ENCODE peak calls at places on chromosomes 3 and 15, in four cellular contexts. Y is GM12878, O is sigmoid colon, L is transverse colon. F is an unnamed sample. For H3K4me1, the result is how much of the 10 kb centered on the place peaks cover.

GRCh38 chr3:58998476-58999117 is 51.2 kb downstream of the CFAP20DC start:
- DNase-seq in L (no peak), O (no peak), Y (no peak), F (no peak)

GRCh38 chr15:78347586-78348543 is 7.7 kb downstream of the CRABP1 start:
- DNase-seq in Y (no peak), O (no peak), L (no peak), F (no peak)

GRCh38 chr15:68227806-68228142 is 1.8 kb downstream of the CLN6 start:
- DNase-seq in L (no peak), Y (no peak), O (no peak), F (peak)

GRCh38 chr15:100901702-100902435 is 17.3 kb upstream of the LRRK1 start:
- DNase-seq in Y (no peak), O (peak), L (no peak), F (no peak)

GRCh38 chr3:134078169-134078821 is 48.6 kb upstream of the SLCO2A1 start:
- DNase-seq in Y (no peak), O (no peak), L (no peak), F (peak)

GRCh38 chr3:162196964-162197363 is 700.4 kb downstream of the OTOL1 start:
- DNase-seq in L (no peak), O (no peak), Y (no peak), F (no peak)

GRCh38 chr3:48467473-48468267 is 21.1 kb downstream of the ATRIP start:
- DNase-seq in Y (no peak), L (no peak), O (no peak), F (no peak)

GRCh38 chr15:38530113-38530512 is 34.5 kb downstream of the RASGRP1 start:
- DNase-seq in O (no peak), L (no peak), Y (peak), F (no peak)

GRCh38 chr3:146746190-146746589 is 141.0 kb upstream of the PLSCR5 start:
- DNase-seq in Y (no peak), L (no peak), O (no peak), F (no peak)

GRCh38 chr3:79086514-79086913 is 681.3 kb downstream of the ROBO1 start:
- DNase-seq in Y (no peak), O (peak), L (peak), F (no peak)

GRCh38 chr3:133896002-133896761 is 500 bp upstream of the RAB6B start:
- DNase-seq in L (no peak), O (no peak), Y (no peak), F (peak)

GRCh38 chr3:159486580-159486979 is 502.1 kb upstream of the IL12A start:
- DNase-seq in O (no peak), Y (no peak), L (no peak), F (no peak)

GRCh38 chr3:47250309-47251060 is 32.1 kb downstream of the KIF9 start:
- DNase-seq in L (peak), O (no peak), Y (no peak), F (no peak)

GRCh38 chr3:76044601-76045600 is 259.6 kb upstream of the ZNF717 start:
- DNase-seq in Y (no peak), O (no peak), L (no peak), F (no peak)

GRCh38 chr3:25604107-25604805 is 60.5 kb downstream of the TOP2B start:
- DNase-seq in O (no peak), Y (no peak), L (no peak), F (no peak)
- TF ChIP-seq EP300 in O (no peak), Y (no peak), L (no peak), F (no peak)

DNA sequence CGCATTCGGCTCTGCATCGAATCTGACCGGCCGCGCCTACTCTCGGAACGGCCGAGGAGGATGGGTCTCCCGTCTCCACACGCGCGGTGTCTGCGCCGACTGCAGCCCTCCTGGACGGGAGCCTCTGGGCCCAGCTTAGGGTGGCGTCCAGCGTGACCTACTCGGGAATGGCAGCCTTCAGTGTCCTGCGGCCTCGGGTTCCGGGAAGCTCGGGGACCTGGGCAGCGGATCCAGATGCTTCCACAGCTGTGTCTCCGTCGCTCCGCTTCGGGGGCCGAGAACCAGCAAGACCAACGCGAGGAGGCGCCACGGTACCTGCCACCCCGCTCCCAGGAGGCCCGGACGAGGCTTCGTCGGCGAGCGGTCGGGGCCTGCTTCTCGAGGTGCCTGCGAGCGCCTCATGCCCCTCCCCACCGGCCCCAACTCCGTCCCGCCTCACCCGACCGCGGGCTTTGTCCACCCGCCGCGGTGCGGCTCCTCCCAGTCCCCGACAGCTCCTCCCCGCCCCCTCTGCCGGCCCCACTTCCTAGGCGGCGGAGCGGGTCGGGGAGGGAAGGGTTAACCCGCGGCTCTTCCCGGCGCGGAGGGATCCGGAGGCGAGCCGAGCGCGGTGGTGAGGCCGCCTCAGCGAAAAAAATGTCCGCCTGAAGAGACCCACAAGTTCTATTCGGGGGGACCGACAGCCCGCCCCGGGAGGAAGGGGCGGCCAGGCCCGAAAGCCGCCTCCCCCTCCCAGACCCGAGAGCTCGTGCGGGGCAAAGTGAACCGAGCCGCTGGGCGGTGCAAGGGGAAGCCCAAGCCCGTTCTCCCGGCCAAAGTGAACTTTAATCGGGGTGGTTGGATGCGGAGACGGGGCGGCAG is at the start of gene TCF12:
- DNase-seq in O (peak), L (peak), Y (peak), F (peak)
- H3K4me1 ChIP-seq in O (under half), L (under half), Y (under half), F (half or more)

GRCh38 chr3:120410541-120410940 is 40.3 kb downstream of the FSTL1 start:
- DNase-seq in Y (no peak), L (no peak), O (no peak), F (no peak)

GRCh38 chr3:120402257-120402656 is 48.5 kb downstream of the FSTL1 start:
- DNase-seq in O (no peak), L (no peak), Y (no peak), F (no peak)

GRCh38 chr3:120399372-120399771 is 50.2 kb upstream of the LRRC58 start:
- DNase-seq in L (no peak), Y (peak), O (no peak), F (no peak)

GRCh38 chr3:120404876-120405275 is 45.9 kb downstream of the FSTL1 start:
- DNase-seq in Y (no peak), O (no peak), L (no peak), F (no peak)
- H3K27ac ChIP-seq in Y (no peak), O (no peak), L (no peak), F (no peak)

DNA sequence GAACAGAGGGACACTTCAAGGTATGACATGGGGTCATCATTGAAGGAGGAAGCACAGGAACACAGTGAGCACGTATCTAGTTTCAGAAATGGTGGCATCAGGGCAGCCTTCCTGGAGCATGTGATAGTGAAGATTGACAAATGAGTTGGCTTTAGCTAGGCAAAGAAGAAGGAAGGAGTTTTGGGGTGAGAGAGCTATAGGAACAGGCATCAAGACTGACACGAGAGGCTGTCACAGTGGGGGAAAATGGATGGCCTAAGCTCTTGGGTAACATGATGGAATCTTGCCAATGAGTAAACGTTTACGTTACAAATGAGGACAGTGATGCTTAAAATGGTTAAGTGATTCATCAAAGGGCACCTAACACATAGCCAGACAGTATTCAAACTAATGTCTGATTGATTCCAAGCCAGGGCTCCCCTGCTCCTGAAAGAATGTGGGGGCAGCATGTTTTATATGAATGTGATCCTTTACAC is 23.1 kb upstream of the GPR171 start:
- DNase-seq in Y (no peak), O (no peak), L (no peak), F (no peak)
- TF ChIP-seq EP300 in Y (no peak), O (no peak), L (no peak), F (no peak)

GRCh38 chr3:60585918-60586317 is 665.3 kb downstream of the FHIT start:
- DNase-seq in Y (no peak), O (no peak), L (no peak), F (no peak)
- H3K4me1 ChIP-seq in Y (under half), O (under half), L (under half), F (under half)

GRCh38 chr3:42020681-42021307 is 58.9 kb upstream of the ULK4 start:
- DNase-seq in Y (no peak), L (no peak), O (no peak), F (no peak)

GRCh38 chr3:42024578-42025387 is 62.9 kb upstream of the ULK4 start:
- DNase-seq in O (no peak), L (no peak), Y (no peak), F (no peak)

GRCh38 chr3:42022355-42022754 is 60.5 kb upstream of the ULK4 start:
- DNase-seq in O (no peak), L (no peak), Y (no peak), F (no peak)

GRCh38 chr3:42025388-42026138 is 63.7 kb upstream of the ULK4 start:
- DNase-seq in O (peak), L (peak), Y (no peak), F (peak)

DNA sequence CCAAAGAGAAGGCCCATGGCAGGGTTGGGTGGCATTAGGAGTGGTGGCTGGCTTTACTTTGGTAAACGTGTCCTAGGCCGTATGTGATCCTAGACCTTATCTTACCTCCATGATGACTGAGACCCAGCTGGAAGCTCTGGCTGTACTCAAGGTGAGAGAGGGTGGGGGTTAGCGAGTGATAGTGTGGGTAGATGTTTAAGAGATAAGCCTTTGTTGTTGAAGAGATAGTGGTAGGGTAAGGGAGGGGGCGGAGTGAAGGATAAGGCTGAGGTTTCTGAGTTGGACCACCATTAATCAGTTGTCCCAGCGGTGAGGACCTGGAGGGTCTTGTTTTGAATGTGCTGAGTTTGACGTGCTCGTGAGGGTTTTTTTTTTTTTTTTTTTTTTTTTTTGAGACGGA is 61.5 kb upstream of the ULK4 start:
- DNase-seq in O (no peak), L (no peak), Y (no peak), F (no peak)
- H3K27ac ChIP-seq in O (peak), L (no peak), Y (no peak), F (peak)

DNA sequence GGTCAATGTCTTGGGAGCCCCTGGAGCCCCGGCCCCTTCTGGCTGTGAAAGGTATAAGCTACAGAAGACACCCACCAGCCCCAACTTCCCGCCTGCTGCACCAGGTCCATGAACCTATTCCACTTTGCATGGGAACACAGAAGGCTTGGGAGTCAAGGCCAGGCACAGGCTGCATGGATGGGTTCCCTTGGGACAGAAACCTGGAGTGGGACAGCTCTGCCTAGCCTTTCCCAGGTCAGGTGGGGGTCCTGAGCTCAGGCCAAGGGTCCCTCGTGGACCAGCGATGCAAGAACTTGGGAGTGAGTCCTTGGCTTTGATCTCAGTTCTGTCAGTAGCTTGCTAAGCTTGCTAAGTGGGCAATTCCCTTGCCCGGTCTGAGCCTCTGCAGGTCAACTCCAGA is 25.0 kb downstream of the TKT start:
- DNase-seq in O (no peak), Y (no peak), L (no peak), F (no peak)
- TF ChIP-seq EP300 in O (no peak), Y (no peak), L (no peak), F (no peak)